ENCODE peak calls at places on chromosome 1, in four cellular contexts. O is tibial nerve; E is stimulated activated CD4-positive, alpha-beta T cell treated with anti-CD3 and anti-CD28 coated beads, Interleukin-4, amount 100 ng/mL, for 4 hours; P is left lung. F is an unnamed sample.

GRCh38 chr1:59360170-59360569 is 63.3 kb downstream of the FGGY start:
- DNase-seq in O (no peak), E (no peak), P (no peak), F (no peak)

GRCh38 chr1:158067651-158068050 is 74.2 kb downstream of the KIRREL1 start:
- DNase-seq in O (no peak), E (no peak), P (no peak), F (no peak)

GRCh38 chr1:115134850-115135484 is 45.7 kb upstream of the TSPAN2 start:
- DNase-seq in O (no peak), E (no peak), P (no peak), F (no peak)

GRCh38 chr1:39238476-39238875 is 34.0 kb downstream of the MACF1 start:
- DNase-seq in O (no peak), E (no peak), P (no peak), F (peak)

GRCh38 chr1:209042413-209042812 is 541.1 kb upstream of the CAMK1G start:
- DNase-seq in O (no peak), E (no peak), P (no peak), F (no peak)

GRCh38 chr1:174407705-174408104 is 40.1 kb upstream of the GPR52 start:
- DNase-seq in O (no peak), E (no peak), P (no peak), F (no peak)

GRCh38 chr1:24913274-24913604 is 16.8 kb downstream of the RUNX3 start:
- DNase-seq in O (no peak), E (no peak), P (no peak), F (no peak)

GRCh38 chr1:206540044-206540758 is 32.9 kb downstream of the RASSF5 start:
- DNase-seq in O (peak), E (no peak), P (peak), F (no peak)

GRCh38 chr1:1211541-1212511 is 2.1 kb downstream of the TNFRSF4 start:
- DNase-seq in O (no peak), E (peak), P (no peak), F (no peak)

GRCh38 chr1:115978292-115978941 is 2.1 kb downstream of the SLC22A15 start:
- DNase-seq in O (no peak), E (no peak), P (no peak), F (no peak)

GRCh38 chr1:246567258-246568235 is 1.3 kb downstream of the CNST start:
- DNase-seq in O (no peak), E (no peak), P (no peak), F (no peak)

GRCh38 chr1:9658186-9658585 is 6.7 kb downstream of the PIK3CD start:
- DNase-seq in O (no peak), E (no peak), P (no peak), F (no peak)

GRCh38 chr1:15948600-15949452 is 27.1 kb downstream of the ZBTB17 start:
- DNase-seq in O (peak), E (peak), P (peak), F (peak)

GRCh38 chr1:8431028-8431427 is 113.1 kb downstream of the SLC45A1 start:
- DNase-seq in O (no peak), E (no peak), P (no peak), F (no peak)

GRCh38 chr1:33039840-33040239 is 3.2 kb upstream of the AK2 start:
- DNase-seq in O (no peak), E (no peak), P (peak), F (no peak)

GRCh38 chr1:182054698-182055326 is 6.7 kb downstream of the ZNF648 start:
- DNase-seq in O (peak), E (peak), P (no peak), F (peak)

GRCh38 chr1:11952455-11953109 is 18.1 kb downstream of the PLOD1 start:
- DNase-seq in O (no peak), E (no peak), P (no peak), F (no peak)

GRCh38 chr1:233647625-233648024 is 33.7 kb downstream of the KCNK1 start:
- DNase-seq in O (no peak), E (no peak), P (no peak), F (no peak)

GRCh38 chr1:92029241-92029922 is 403 bp upstream of the EPHX4 start:
- DNase-seq in O (no peak), E (no peak), P (no peak), F (no peak)

GRCh38 chr1:165815725-165816124 is 11.7 kb upstream of the UCK2 start:
- DNase-seq in O (no peak), E (no peak), P (no peak), F (no peak)

GRCh38 chr1:219120625-219121544 is 52.8 kb upstream of the LYPLAL1 start:
- DNase-seq in O (peak), E (no peak), P (no peak), F (no peak)

GRCh38 chr1:154957258-154957657 is 1.4 kb upstream of the PBXIP1 start:
- DNase-seq in O (no peak), E (no peak), P (no peak), F (no peak)

GRCh38 chr1:208907785-208908184 is 663.6 kb upstream of the PLXNA2 start:
- DNase-seq in O (no peak), E (no peak), P (no peak), F (no peak)